ENCODE peak calls at places on chromosome 5, in six cellular contexts. One of them, this sample, is unnamed.
A peak's percentile ranks its signal among the peaks of the same experiment; 100 is the strongest.

GRCh38 chr5:138466900-138467710 is 1.8 kb downstream of the EGR1 start:
- DNase-seq in pancreas: peak; percentile 65
- DNase-seq in endothelial cell of umbilical vein: peak; percentile 1
- DNase-seq in AG04449: no peak
- DNase-seq in astrocyte of the spinal cord: peak; percentile 9
- DNase-seq in Caco-2: peak; percentile 54
- DNase-seq in this sample: peak; percentile 11

GRCh38 chr5:168254013-168254693 is 37.3 kb upstream of the WWC1 start:
- DNase-seq in AG04449: no peak
- DNase-seq in endothelial cell of umbilical vein: no peak
- DNase-seq in astrocyte of the spinal cord: no peak
- DNase-seq in pancreas: no peak
- DNase-seq in Caco-2: no peak
- DNase-seq in this sample: no peak

GRCh38 chr5:14750712-14751111 is 86.2 kb downstream of the OTULIN start:
- DNase-seq in endothelial cell of umbilical vein: no peak
- DNase-seq in Caco-2: no peak
- DNase-seq in astrocyte of the spinal cord: no peak
- DNase-seq in pancreas: no peak
- DNase-seq in AG04449: no peak
- DNase-seq in this sample: no peak

GRCh38 chr5:59246470-59247250 is 646.9 kb downstream of the PDE4D start:
- DNase-seq in pancreas: no peak
- DNase-seq in AG04449: peak; percentile 70
- DNase-seq in endothelial cell of umbilical vein: no peak
- DNase-seq in Caco-2: no peak
- DNase-seq in astrocyte of the spinal cord: peak; percentile 57
- DNase-seq in this sample: peak; percentile 78

GRCh38 chr5:13211064-13211463 is 733.4 kb downstream of the DNAH5 start:
- DNase-seq in Caco-2: no peak
- DNase-seq in AG04449: no peak
- DNase-seq in endothelial cell of umbilical vein: no peak
- DNase-seq in astrocyte of the spinal cord: no peak
- DNase-seq in pancreas: no peak
- DNase-seq in this sample: no peak

GRCh38 chr5:42021119-42021518 is 96.0 kb downstream of the FBXO4 start:
- DNase-seq in endothelial cell of umbilical vein: no peak
- DNase-seq in astrocyte of the spinal cord: peak; percentile 10
- DNase-seq in Caco-2: no peak
- DNase-seq in AG04449: no peak
- DNase-seq in pancreas: no peak
- DNase-seq in this sample: peak; percentile 8

GRCh38 chr5:73415617-73416016 is 33.0 kb downstream of the FOXD1 start:
- DNase-seq in pancreas: no peak
- DNase-seq in endothelial cell of umbilical vein: no peak
- DNase-seq in astrocyte of the spinal cord: no peak
- DNase-seq in AG04449: no peak
- DNase-seq in Caco-2: no peak
- DNase-seq in this sample: no peak

GRCh38 chr5:51382759-51383493 is at the start of gene ISL1:
- DNase-seq in pancreas: peak; percentile 53
- DNase-seq in astrocyte of the spinal cord: peak; percentile 77
- DNase-seq in Caco-2: peak; percentile 77
- DNase-seq in AG04449: peak; percentile 2
- DNase-seq in endothelial cell of umbilical vein: peak; percentile 90
- DNase-seq in this sample: peak; percentile 32

GRCh38 chr5:13866792-13867191 is 77.7 kb downstream of the DNAH5 start:
- DNase-seq in endothelial cell of umbilical vein: peak; percentile 18
- DNase-seq in pancreas: no peak
- DNase-seq in astrocyte of the spinal cord: peak; percentile 39
- DNase-seq in Caco-2: peak; percentile 69
- DNase-seq in AG04449: no peak
- DNase-seq in this sample: peak; percentile 33

GRCh38 chr5:6450235-6450860 is 1.7 kb downstream of the UBE2QL1 start:
- DNase-seq in Caco-2: no peak
- DNase-seq in pancreas: no peak
- DNase-seq in AG04449: no peak
- DNase-seq in endothelial cell of umbilical vein: no peak
- DNase-seq in astrocyte of the spinal cord: no peak
- DNase-seq in this sample: no peak

GRCh38 chr5:81579525-81579924 is 171.4 kb downstream of the SSBP2 start:
- DNase-seq in AG04449: no peak
- DNase-seq in Caco-2: no peak
- DNase-seq in endothelial cell of umbilical vein: peak; percentile 57
- DNase-seq in astrocyte of the spinal cord: no peak
- DNase-seq in pancreas: no peak
- DNase-seq in this sample: peak; percentile 58

GRCh38 chr5:84191296-84191695 is 193.4 kb downstream of the EDIL3 start:
- DNase-seq in AG04449: no peak
- DNase-seq in endothelial cell of umbilical vein: no peak
- DNase-seq in Caco-2: no peak
- DNase-seq in astrocyte of the spinal cord: peak; percentile 68
- DNase-seq in pancreas: no peak
- DNase-seq in this sample: peak; percentile 34

GRCh38 chr5:127290019-127290945 is at the start of gene MEGF10:
- DNase-seq in endothelial cell of umbilical vein: peak; percentile 33
- DNase-seq in pancreas: peak; percentile 33
- DNase-seq in Caco-2: peak; percentile 20
- DNase-seq in astrocyte of the spinal cord: peak; percentile 66
- DNase-seq in AG04449: no peak
- DNase-seq in this sample: peak; percentile 44

GRCh38 chr5:167381457-167381856 is 910.0 kb upstream of the WWC1 start:
- DNase-seq in Caco-2: no peak
- DNase-seq in endothelial cell of umbilical vein: no peak
- DNase-seq in astrocyte of the spinal cord: no peak
- DNase-seq in AG04449: no peak
- DNase-seq in pancreas: no peak
- DNase-seq in this sample: no peak

GRCh38 chr5:140637722-140638473 is 1.4 kb upstream of the TMCO6 start:
- DNase-seq in Caco-2: peak; percentile 75
- DNase-seq in astrocyte of the spinal cord: no peak
- DNase-seq in pancreas: no peak
- DNase-seq in AG04449: no peak
- DNase-seq in endothelial cell of umbilical vein: no peak
- DNase-seq in this sample: no peak

GRCh38 chr5:58410441-58410840 is 49.4 kb downstream of the PLK2 start:
- DNase-seq in astrocyte of the spinal cord: peak; percentile 79
- DNase-seq in endothelial cell of umbilical vein: peak; percentile 89
- DNase-seq in Caco-2: peak; percentile 5
- DNase-seq in pancreas: no peak
- DNase-seq in AG04449: peak; percentile 60
- DNase-seq in this sample: peak; percentile 61

GRCh38 chr5:168712280-168712924 is 133.2 kb upstream of the PANK3 start:
- DNase-seq in AG04449: peak; percentile 97
- DNase-seq in astrocyte of the spinal cord: peak; percentile 93
- DNase-seq in pancreas: no peak
- DNase-seq in Caco-2: no peak
- DNase-seq in endothelial cell of umbilical vein: peak; percentile 55
- DNase-seq in this sample: peak; percentile 88

GRCh38 chr5:20678386-20678785 is 690.4 kb upstream of the CDH18 start:
- DNase-seq in astrocyte of the spinal cord: peak; percentile 0
- DNase-seq in endothelial cell of umbilical vein: no peak
- DNase-seq in Caco-2: no peak
- DNase-seq in pancreas: no peak
- DNase-seq in AG04449: no peak
- DNase-seq in this sample: no peak

GRCh38 chr5:136174021-136174659 is 18.8 kb downstream of the SMIM32 start:
- DNase-seq in endothelial cell of umbilical vein: peak; percentile 57
- DNase-seq in AG04449: peak; percentile 37
- DNase-seq in Caco-2: peak; percentile 63
- DNase-seq in astrocyte of the spinal cord: peak; percentile 64
- DNase-seq in pancreas: no peak
- DNase-seq in this sample: peak; percentile 71

GRCh38 chr5:31359839-31360238 is 166.4 kb downstream of the CDH6 start:
- DNase-seq in endothelial cell of umbilical vein: no peak
- DNase-seq in astrocyte of the spinal cord: no peak
- DNase-seq in Caco-2: no peak
- DNase-seq in AG04449: no peak
- DNase-seq in pancreas: no peak
- DNase-seq in this sample: no peak

GRCh38 chr5:52859619-52860018 is 71.9 kb downstream of the ITGA1 start:
- DNase-seq in pancreas: no peak
- DNase-seq in astrocyte of the spinal cord: peak; percentile 80
- DNase-seq in Caco-2: no peak
- DNase-seq in endothelial cell of umbilical vein: no peak
- DNase-seq in AG04449: peak; percentile 83
- DNase-seq in this sample: peak; percentile 87

GRCh38 chr5:141816598-141817399 is 61.4 kb downstream of the PCDH1 start:
- DNase-seq in AG04449: no peak
- DNase-seq in endothelial cell of umbilical vein: peak; percentile 81
- DNase-seq in Caco-2: no peak
- DNase-seq in astrocyte of the spinal cord: no peak
- DNase-seq in pancreas: no peak
- DNase-seq in this sample: no peak

GRCh38 chr5:7714697-7715096 is 136.2 kb downstream of the CFAP90 start:
- DNase-seq in endothelial cell of umbilical vein: no peak
- DNase-seq in pancreas: no peak
- DNase-seq in Caco-2: no peak
- DNase-seq in AG04449: no peak
- DNase-seq in astrocyte of the spinal cord: peak; percentile 23
- DNase-seq in this sample: no peak

GRCh38 chr5:67059747-67060490 is 136.7 kb downstream of the CD180 start:
- DNase-seq in endothelial cell of umbilical vein: peak; percentile 82
- DNase-seq in AG04449: peak; percentile 16
- DNase-seq in astrocyte of the spinal cord: peak; percentile 86
- DNase-seq in pancreas: no peak
- DNase-seq in Caco-2: no peak
- DNase-seq in this sample: peak; percentile 74

DNA sequence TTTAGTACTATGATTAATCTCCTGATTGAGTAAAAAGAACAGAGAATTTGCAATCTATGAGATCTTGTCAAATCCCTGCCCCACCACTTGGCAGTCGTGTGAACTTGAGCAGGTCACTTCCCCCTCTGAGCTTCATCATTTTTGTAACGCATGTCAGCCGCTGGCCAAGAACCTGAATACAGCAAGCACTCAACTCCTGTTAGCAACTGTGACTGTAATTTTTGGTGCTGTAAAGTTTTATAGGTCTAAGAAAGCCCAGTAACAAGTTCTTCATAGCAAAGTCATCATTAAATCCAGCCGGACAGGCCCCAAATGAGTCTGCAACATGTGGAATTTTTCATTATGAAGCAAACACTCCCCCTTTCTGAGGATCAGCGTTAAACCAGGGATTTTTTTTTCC is 49.4 kb downstream of the DRD1 start:
- DNase-seq in pancreas: no peak
- DNase-seq in endothelial cell of umbilical vein: no peak
- DNase-seq in Caco-2: no peak
- DNase-seq in AG04449: no peak
- DNase-seq in astrocyte of the spinal cord: no peak
- DNase-seq in this sample: peak; percentile 45
- TF ChIP-seq CTCF in pancreas: no peak
- TF ChIP-seq CTCF in endothelial cell of umbilical vein: no peak
- TF ChIP-seq CTCF in Caco-2: no peak
- TF ChIP-seq CTCF in AG04449: no peak
- TF ChIP-seq CTCF in astrocyte of the spinal cord: no peak
- TF ChIP-seq CTCF in this sample: no peak

DNA sequence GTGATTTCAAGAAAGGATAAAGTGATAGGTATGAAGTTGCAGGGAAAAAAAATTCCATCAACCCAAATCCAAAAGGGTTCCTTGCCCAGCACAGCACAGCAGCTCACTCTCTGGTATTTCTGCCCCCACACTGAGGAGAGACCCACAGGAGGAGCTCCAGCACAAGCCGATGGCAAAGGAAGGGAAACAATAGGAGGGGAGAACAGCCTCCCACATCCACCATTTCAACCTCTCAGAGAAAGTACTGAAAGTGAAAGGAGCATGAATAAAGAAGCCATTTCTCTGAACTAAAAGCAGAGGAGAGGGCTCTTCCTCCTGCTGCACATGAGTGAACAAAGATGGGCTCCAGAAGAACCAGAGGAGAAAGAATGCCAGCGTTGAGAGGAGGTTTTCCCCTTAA is 54.9 kb upstream of the ZSWIM6 start:
- DNase-seq in pancreas: no peak
- DNase-seq in endothelial cell of umbilical vein: peak; percentile 83
- DNase-seq in astrocyte of the spinal cord: peak; percentile 63
- DNase-seq in Caco-2: peak; percentile 37
- DNase-seq in AG04449: no peak
- DNase-seq in this sample: peak; percentile 71
- H3K4me3 ChIP-seq in pancreas: no peak overlapping the region
- H3K4me3 ChIP-seq in endothelial cell of umbilical vein: no peak overlapping the region
- H3K4me3 ChIP-seq in astrocyte of the spinal cord: no peak overlapping the region
- H3K4me3 ChIP-seq in Caco-2: no peak overlapping the region
- H3K4me3 ChIP-seq in AG04449: peak overlapping the region; percentile 25
- H3K4me3 ChIP-seq in this sample: peak overlapping the region; percentile 38

DNA sequence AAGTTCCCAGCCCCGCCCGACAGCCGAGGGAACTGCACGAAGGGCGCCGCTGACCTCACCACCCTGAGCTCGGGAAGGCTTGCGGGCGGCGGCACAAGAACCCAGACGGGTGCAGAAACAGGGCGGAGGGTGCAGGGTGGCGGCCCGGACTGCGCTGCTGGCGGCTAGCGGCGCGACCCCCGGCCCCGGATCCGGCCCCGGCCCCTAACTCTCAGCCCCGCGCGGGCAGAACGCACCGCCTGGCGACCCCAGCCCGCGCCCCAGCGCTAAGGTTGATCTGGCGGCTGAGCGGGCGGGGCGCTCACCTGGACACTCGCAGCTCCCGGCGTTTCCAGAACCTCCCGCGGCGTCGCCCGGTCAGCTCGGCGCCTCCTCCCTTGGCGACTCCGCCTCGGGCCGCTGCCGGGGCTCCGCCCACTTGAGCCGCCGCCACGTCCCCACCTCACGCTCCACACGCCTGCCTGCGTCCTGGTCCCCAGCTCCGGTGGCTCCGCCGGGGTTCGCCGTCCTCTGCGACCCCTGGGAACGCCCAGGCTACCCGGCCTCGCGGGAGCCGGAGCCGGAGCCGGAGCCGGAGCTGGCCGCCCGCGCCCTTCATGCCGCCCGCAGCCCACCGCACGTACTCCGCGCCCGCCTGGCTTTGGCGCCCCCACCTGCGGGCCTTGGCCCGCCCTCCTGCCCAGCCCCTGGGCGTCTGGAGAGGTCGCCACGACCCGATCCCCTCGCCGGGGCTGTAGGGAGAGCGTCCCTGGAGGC is at the start of gene P4HA2:
- DNase-seq in astrocyte of the spinal cord: peak; percentile 67
- DNase-seq in endothelial cell of umbilical vein: peak; percentile 71
- DNase-seq in AG04449: no peak
- DNase-seq in pancreas: peak; percentile 94
- DNase-seq in Caco-2: peak; percentile 91
- DNase-seq in this sample: peak; percentile 80
- TF ChIP-seq CTCF in astrocyte of the spinal cord: no peak
- TF ChIP-seq CTCF in endothelial cell of umbilical vein: no peak
- TF ChIP-seq CTCF in AG04449: no peak
- TF ChIP-seq CTCF in pancreas: no peak
- TF ChIP-seq CTCF in Caco-2: peak; percentile 10
- TF ChIP-seq CTCF in this sample: no peak

DNA sequence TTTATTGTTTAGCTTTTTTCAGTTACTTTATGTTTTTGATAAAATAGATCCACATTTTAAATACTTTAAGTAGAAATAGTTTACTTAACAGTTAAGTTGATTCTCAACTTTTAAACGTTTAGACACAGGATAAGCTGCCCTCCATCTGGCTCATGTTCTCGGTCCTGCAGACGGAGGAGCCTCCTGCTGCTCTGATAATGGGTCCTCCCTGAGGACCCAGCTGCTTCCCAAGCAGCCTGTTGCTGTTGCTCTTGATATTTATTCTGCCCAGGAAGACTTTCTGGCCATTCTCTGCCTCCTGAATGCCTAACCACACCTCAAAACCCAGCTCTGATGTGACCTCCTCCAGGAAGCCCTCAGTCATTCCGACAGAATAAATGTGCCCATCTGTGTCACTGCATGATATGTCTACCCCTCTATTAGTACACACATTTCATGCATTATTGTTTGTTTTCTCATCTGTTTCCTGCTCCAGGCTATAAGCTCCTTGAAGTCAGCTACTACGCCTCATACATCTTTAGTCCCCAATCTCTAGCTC is 267.2 kb upstream of the MSX2 start:
- DNase-seq in astrocyte of the spinal cord: no peak
- DNase-seq in pancreas: no peak
- DNase-seq in endothelial cell of umbilical vein: no peak
- DNase-seq in Caco-2: no peak
- DNase-seq in AG04449: no peak
- DNase-seq in this sample: no peak
- H3K4me3 ChIP-seq in astrocyte of the spinal cord: no peak overlapping the region
- H3K4me3 ChIP-seq in pancreas: no peak overlapping the region
- H3K4me3 ChIP-seq in endothelial cell of umbilical vein: no peak overlapping the region
- H3K4me3 ChIP-seq in Caco-2: no peak overlapping the region
- H3K4me3 ChIP-seq in AG04449: no peak overlapping the region
- H3K4me3 ChIP-seq in this sample: no peak overlapping the region

This sample was measured in fibroblast of villous mesenchyme.